ENCODE peak calls at places on chromosomes 6 and 20, in nine cellular contexts. B is dorsolateral prefrontal cortex, Y is sigmoid colon, R is psoas muscle, T is tibial artery, U is H9, W is RWPE1, S is gastrocnemius medialis, A is AG04450. C is an unnamed sample.

GRCh38 chr6:111562271-111562670 is 43.4 kb downstream of the TRAF3IP2 start:
- DNase-seq in U (no peak), A (no peak), W (no peak), R (no peak), T (no peak), S (no peak), Y (no peak), B (no peak), C (no peak)

GRCh38 chr6:549901-550300 is 107.0 kb downstream of the HUS1B start:
- DNase-seq in Y (no peak), T (no peak), W (no peak), A (no peak), U (no peak), S (no peak), B (no peak), R (no peak), C (no peak)

GRCh38 chr20:19497064-19497463 is 261.0 kb upstream of the RIN2 start:
- DNase-seq in B (no peak), Y (no peak), S (no peak), U (no peak), A (no peak), T (no peak), W (peak; percentile 10), R (no peak), C (no peak)

GRCh38 chr6:19836799-19837510 is at the start of gene ID4:
- DNase-seq in B (peak; percentile 57), R (peak; percentile 93), Y (peak; percentile 98), T (peak; percentile 99), A (peak; percentile 87), W (no peak), U (peak; percentile 97), S (peak; percentile 84), C (no peak)

GRCh38 chr6:108250240-108250866 is 10.5 kb downstream of the SNX3 start:
- DNase-seq in R (no peak), T (no peak), Y (no peak), A (no peak), B (no peak), U (peak; percentile 34), W (no peak), S (no peak), C (no peak)

GRCh38 chr20:54212226-54212625 is 4.3 kb downstream of the PFDN4 start:
- DNase-seq in R (no peak), Y (no peak), U (no peak), W (no peak), T (no peak), A (no peak), B (no peak), S (no peak), C (no peak)

GRCh38 chr6:161949531-161949930 is 675.7 kb upstream of the AGPAT4 start:
- DNase-seq in T (no peak), R (no peak), Y (no peak), U (no peak), A (no peak), W (no peak), S (no peak), B (no peak), C (no peak)

GRCh38 chr6:136031982-136032381 is 180.5 kb downstream of the PDE7B start:
- DNase-seq in R (no peak), S (no peak), U (no peak), B (no peak), Y (no peak), A (no peak), W (peak; percentile 38), T (no peak), C (no peak)

GRCh38 chr6:1594495-1595200 is 15.1 kb upstream of the FOXC1 start:
- DNase-seq in R (no peak), Y (no peak), U (no peak), W (no peak), B (no peak), A (no peak), T (peak; percentile 60), S (no peak), C (no peak)

GRCh38 chr6:20159781-20160540 is 52.3 kb downstream of the MBOAT1 start:
- DNase-seq in R (no peak), B (no peak), S (no peak), T (no peak), W (no peak), A (no peak), U (no peak), Y (no peak), C (no peak)

GRCh38 chr6:147055821-147056392 is 148.3 kb upstream of the STXBP5 start:
- DNase-seq in T (no peak), Y (no peak), U (no peak), S (no peak), A (no peak), W (no peak), R (no peak), B (peak; percentile 86), C (no peak)

GRCh38 chr6:30544666-30545272 is 11.5 kb downstream of the GNL1 start:
- DNase-seq in T (no peak), W (peak; percentile 66), A (no peak), R (no peak), Y (no peak), B (no peak), U (no peak), S (no peak), C (no peak)

GRCh38 chr6:30542404-30542725 is 13.9 kb downstream of the GNL1 start:
- DNase-seq in A (no peak), U (no peak), Y (no peak), W (no peak), R (no peak), S (no peak), B (no peak), T (no peak), C (no peak)

GRCh38 chr6:30541515-30542403 is 14.5 kb downstream of the GNL1 start:
- DNase-seq in U (peak; percentile 79), R (peak; percentile 78), T (no peak), A (peak; percentile 77), Y (peak; percentile 86), B (peak; percentile 69), W (peak; percentile 62), S (peak; percentile 45), C (peak; percentile 75)

GRCh38 chr6:30543824-30544223 is 12.5 kb downstream of the GNL1 start:
- DNase-seq in T (no peak), A (no peak), B (no peak), W (no peak), Y (no peak), U (no peak), S (no peak), R (no peak), C (no peak)

DNA sequence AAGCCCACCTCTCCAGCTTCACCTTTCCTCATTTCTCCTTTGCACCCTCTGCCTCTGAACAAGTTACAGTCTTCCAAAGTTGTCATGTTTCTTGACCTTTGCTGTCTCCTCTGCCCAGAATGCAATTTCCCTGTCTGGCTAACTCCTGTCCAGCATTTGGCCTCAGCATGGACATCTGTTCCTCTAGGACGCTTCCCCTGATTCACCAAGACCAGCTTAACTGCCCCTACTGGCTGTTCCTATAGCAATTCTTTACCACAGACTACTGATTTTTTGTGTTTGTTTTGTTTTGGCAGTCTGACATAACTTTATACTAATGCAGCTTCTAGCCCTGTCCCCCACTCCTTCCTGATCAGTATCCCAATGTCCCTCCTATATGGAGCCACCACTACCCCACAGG is 13.4 kb downstream of the GNL1 start:
- DNase-seq in A (no peak), S (no peak), T (no peak), Y (no peak), U (no peak), W (no peak), R (no peak), B (no peak), C (no peak)
- TF ChIP-seq CTCF in A (peak; percentile 45), S (no peak), T (no peak), Y (no peak), U (no peak), W (no peak), R (no peak), B (no peak), C (no peak)

GRCh38 chr6:42029062-42029685 is 21.1 kb upstream of the TAF8 start:
- DNase-seq in T (peak; percentile 24), B (no peak), Y (no peak), R (no peak), U (no peak), A (no peak), W (no peak), S (no peak), C (no peak)
- H3K27ac ChIP-seq in T (no peak overlapping the region), B (no peak overlapping the region), Y (no peak overlapping the region), R (no peak overlapping the region), U (no peak overlapping the region), A (no peak overlapping the region), W (peak overlapping the region; percentile 38), S (no peak overlapping the region), C (peak overlapping the region; percentile 15)

GRCh38 chr6:168823397-168824020 is 382.5 kb downstream of the SMOC2 start:
- DNase-seq in S (no peak), B (no peak), R (no peak), Y (no peak), T (no peak), A (no peak), U (no peak), W (no peak), C (no peak)

GRCh38 chr6:168825226-168826077 is 384.5 kb downstream of the SMOC2 start:
- DNase-seq in S (no peak), B (no peak), A (no peak), W (no peak), T (no peak), R (no peak), U (no peak), Y (no peak), C (no peak)

GRCh38 chr6:168827484-168827883 is 386.5 kb downstream of the SMOC2 start:
- DNase-seq in W (no peak), T (no peak), B (no peak), A (no peak), Y (no peak), R (no peak), U (no peak), S (no peak), C (no peak)

GRCh38 chr6:168828035-168828434 is 387.1 kb downstream of the SMOC2 start:
- DNase-seq in R (no peak), Y (no peak), S (no peak), A (no peak), U (no peak), B (no peak), T (no peak), W (no peak), C (no peak)

DNA sequence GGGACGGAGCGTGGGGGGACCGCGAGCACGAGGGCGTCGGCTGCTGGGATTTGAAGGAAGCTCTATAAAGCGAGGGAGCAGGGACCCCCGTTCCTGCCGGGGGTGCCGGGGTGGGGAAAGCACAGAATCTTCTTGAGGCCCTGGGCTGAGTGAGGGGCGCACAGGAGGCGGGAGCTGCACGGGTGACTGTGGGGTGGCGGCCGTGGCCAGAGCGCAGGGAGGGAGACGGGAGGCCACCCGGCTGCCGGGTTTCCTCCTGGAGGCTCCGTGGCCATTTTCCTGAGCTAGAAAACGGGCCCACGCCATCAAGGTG is 385.1 kb downstream of the SMOC2 start:
- DNase-seq in U (no peak), S (no peak), Y (no peak), W (no peak), A (no peak), T (no peak), B (no peak), R (no peak), C (no peak)
- TF ChIP-seq CTCF in U (no peak), S (no peak), Y (no peak), W (no peak), A (no peak), T (no peak), B (no peak), R (no peak), C (no peak)

DNA sequence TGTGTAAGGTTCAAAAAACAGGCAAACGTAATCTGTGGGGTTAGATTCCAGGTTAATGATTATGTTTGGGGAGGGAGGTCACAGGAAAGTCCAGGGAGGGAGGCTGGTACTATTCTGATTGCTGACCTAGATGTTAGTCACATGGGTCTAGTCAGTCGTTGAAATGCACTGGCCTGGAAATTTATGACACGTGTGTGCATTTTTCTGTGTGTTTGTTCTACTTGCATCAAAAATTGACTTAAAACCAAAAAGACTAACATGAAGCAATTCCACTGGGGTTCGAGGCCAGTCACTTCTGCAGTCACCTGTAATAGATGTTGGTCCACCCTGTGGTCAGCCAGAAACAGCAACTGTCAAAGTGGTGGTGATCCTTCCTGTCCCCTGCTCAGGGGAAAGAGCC is 104.2 kb upstream of the MLN start:
- DNase-seq in R (no peak), U (no peak), B (no peak), S (no peak), A (no peak), W (no peak), Y (no peak), T (no peak), C (no peak)
- H3K27ac ChIP-seq in R (no peak overlapping the region), U (no peak overlapping the region), B (no peak overlapping the region), S (no peak overlapping the region), A (no peak overlapping the region), W (no peak overlapping the region), Y (no peak overlapping the region), T (no peak overlapping the region), C (no peak overlapping the region)